ENCODE peak calls at places on chromosomes 3 and 15, in nine cellular contexts. G is stromal cell of bone marrow, Q is AG10803, M is NCI-H774, A is Calu3, V is pancreas, F is uterus, B is stomach, X is left cardiac atrium. R is an unnamed sample.

GRCh38 chr15:91855684-91856553 is 2.4 kb downstream of the SLCO3A1 start:
- DNase-seq in G (no peak), Q (no peak), V (peak), B (peak), F (no peak), A (peak), M (peak), X (peak), R (no peak)

GRCh38 chr15:41942886-41943285 is 29.5 kb downstream of the EHD4 start:
- DNase-seq in F (no peak), V (no peak), Q (no peak), B (no peak), M (no peak), G (no peak), A (no peak), X (no peak), R (no peak)

GRCh38 chr15:34360298-34360697 is 6.7 kb downstream of the LPCAT4 start:
- DNase-seq in B (no peak), Q (no peak), F (no peak), M (no peak), A (peak), V (no peak), G (no peak), X (no peak), R (no peak)

GRCh38 chr15:40769310-40770146 is at the start of gene C15orf62:
- DNase-seq in M (no peak), B (peak), F (peak), A (peak), G (no peak), Q (no peak), V (peak), X (no peak), R (no peak)

GRCh38 chr3:58068126-58068809 is 60.0 kb downstream of the FLNB start:
- DNase-seq in Q (no peak), M (no peak), F (no peak), V (no peak), B (peak), A (no peak), G (no peak), X (no peak), R (no peak)

GRCh38 chr3:37862219-37862711 is 585 bp downstream of the CTDSPL start:
- DNase-seq in Q (peak), A (peak), G (no peak), F (peak), V (peak), M (no peak), X (peak), B (peak), R (no peak)

GRCh38 chr15:80697316-80697715 is 2.2 kb downstream of the ABHD17C start:
- DNase-seq in F (no peak), A (peak), Q (no peak), V (no peak), M (no peak), X (no peak), G (no peak), B (no peak), R (no peak)

GRCh38 chr3:156702367-156702766 is 28.0 kb downstream of the TIPARP start:
- DNase-seq in Q (no peak), X (no peak), G (no peak), V (no peak), M (no peak), B (no peak), F (no peak), A (no peak), R (no peak)

GRCh38 chr15:56339594-56339993 is 25.6 kb upstream of the TEX9 start:
- DNase-seq in Q (no peak), M (no peak), F (no peak), A (no peak), V (no peak), B (no peak), X (no peak), G (no peak), R (no peak)

GRCh38 chr3:69433938-69434263 is 48.0 kb upstream of the FRMD4B start:
- DNase-seq in F (no peak), Q (no peak), X (no peak), G (no peak), B (no peak), M (no peak), V (no peak), A (no peak), R (no peak)

GRCh38 chr15:58462547-58462946 is 30.8 kb downstream of the LIPC start:
- DNase-seq in M (peak), G (no peak), B (peak), Q (no peak), V (no peak), X (no peak), F (no peak), A (peak), R (no peak)

GRCh38 chr3:35721628-35722027 is 82.3 kb downstream of the ARPP21 start:
- DNase-seq in Q (no peak), X (no peak), B (no peak), V (no peak), G (no peak), A (no peak), M (no peak), F (no peak), R (no peak)

GRCh38 chr3:192778508-192778907 is 51.2 kb upstream of the FGF12 start:
- DNase-seq in G (no peak), Q (no peak), M (no peak), F (no peak), A (no peak), B (no peak), X (no peak), V (no peak), R (no peak)

GRCh38 chr3:152230367-152230766 is 38.4 kb upstream of the MBNL1 start:
- DNase-seq in M (no peak), G (no peak), A (no peak), B (no peak), V (no peak), X (no peak), F (no peak), Q (no peak), R (no peak)

GRCh38 chr3:70970136-70970535 is 613.4 kb downstream of the FOXP1 start:
- DNase-seq in B (no peak), X (no peak), G (no peak), F (no peak), A (no peak), Q (no peak), V (no peak), M (no peak), R (no peak)

GRCh38 chr3:133376805-133377204 is 23.1 kb upstream of the BFSP2 start:
- DNase-seq in G (no peak), M (no peak), A (no peak), Q (no peak), V (no peak), X (no peak), F (no peak), B (no peak), R (no peak)

GRCh38 chr3:112084980-112085697 is 1.1 kb upstream of the C3orf52 start:
- DNase-seq in X (no peak), A (no peak), F (no peak), Q (no peak), V (no peak), G (no peak), M (no peak), B (no peak), R (no peak)

GRCh38 chr3:36305929-36306520 is 74.3 kb upstream of the STAC start:
- DNase-seq in V (no peak), X (no peak), M (no peak), A (no peak), B (no peak), G (peak), F (no peak), Q (no peak), R (no peak)

GRCh38 chr3:149512073-149512782 is 37.7 kb downstream of the TM4SF4 start:
- DNase-seq in Q (peak), M (peak), B (peak), A (peak), V (peak), X (peak), G (no peak), F (peak), R (peak)

GRCh38 chr3:94904275-94904674 is 841.4 kb downstream of the NSUN3 start:
- DNase-seq in F (no peak), M (no peak), X (no peak), B (no peak), A (no peak), Q (no peak), V (no peak), G (no peak), R (no peak)

GRCh38 chr3:190306513-190307163 is 15.6 kb downstream of the CLDN1 start:
- DNase-seq in F (peak), B (no peak), G (peak), V (peak), X (no peak), M (peak), A (peak), Q (peak), R (peak)

R was measured in gastrocnemius medialis.